ENCODE peak calls at places on chromosomes 11 and 22, in nine cellular contexts. One of them, this sample, is unnamed.

GRCh38 chr22:24952837-24953293 is 349 bp downstream of the KIAA1671 start:
- DNase-seq in spleen: peak
- DNase-seq in brain microvascular endothelial cell: peak
- DNase-seq in choroid plexus epithelial cell: peak
- DNase-seq in cardiac fibroblast: peak
- DNase-seq in fibroblast of lung: peak
- DNase-seq in HFFc6: peak
- DNase-seq in bronchial epithelial cell: peak
- DNase-seq in heart right ventricle: peak
- DNase-seq in this sample: peak

GRCh38 chr11:104870910-104871309 is 27.4 kb downstream of the CASP12 start:
- DNase-seq in bronchial epithelial cell: no peak
- DNase-seq in cardiac fibroblast: no peak
- DNase-seq in HFFc6: no peak
- DNase-seq in spleen: no peak
- DNase-seq in fibroblast of lung: peak
- DNase-seq in heart right ventricle: no peak
- DNase-seq in choroid plexus epithelial cell: peak
- DNase-seq in brain microvascular endothelial cell: no peak
- DNase-seq in this sample: no peak

GRCh38 chr22:37427711-37428635 is 694 bp upstream of the ELFN2 start:
- DNase-seq in fibroblast of lung: no peak
- DNase-seq in HFFc6: no peak
- DNase-seq in choroid plexus epithelial cell: no peak
- DNase-seq in cardiac fibroblast: no peak
- DNase-seq in heart right ventricle: no peak
- DNase-seq in brain microvascular endothelial cell: no peak
- DNase-seq in bronchial epithelial cell: no peak
- DNase-seq in spleen: no peak
- DNase-seq in this sample: no peak

GRCh38 chr11:67389477-67389876 is 2.3 kb upstream of the RAD9A start:
- DNase-seq in spleen: peak
- DNase-seq in heart right ventricle: peak
- DNase-seq in bronchial epithelial cell: no peak
- DNase-seq in HFFc6: no peak
- DNase-seq in brain microvascular endothelial cell: no peak
- DNase-seq in choroid plexus epithelial cell: no peak
- DNase-seq in fibroblast of lung: no peak
- DNase-seq in cardiac fibroblast: no peak
- DNase-seq in this sample: peak

GRCh38 chr11:125001073-125001764 is 47.2 kb downstream of the CCDC15 start:
- DNase-seq in brain microvascular endothelial cell: no peak
- DNase-seq in spleen: no peak
- DNase-seq in HFFc6: no peak
- DNase-seq in fibroblast of lung: peak
- DNase-seq in choroid plexus epithelial cell: peak
- DNase-seq in cardiac fibroblast: no peak
- DNase-seq in bronchial epithelial cell: peak
- DNase-seq in heart right ventricle: no peak
- DNase-seq in this sample: no peak

GRCh38 chr11:46522682-46523281 is 71.0 kb downstream of the AMBRA1 start:
- DNase-seq in brain microvascular endothelial cell: no peak
- DNase-seq in HFFc6: no peak
- DNase-seq in spleen: no peak
- DNase-seq in fibroblast of lung: no peak
- DNase-seq in bronchial epithelial cell: no peak
- DNase-seq in cardiac fibroblast: no peak
- DNase-seq in heart right ventricle: no peak
- DNase-seq in choroid plexus epithelial cell: no peak
- DNase-seq in this sample: no peak

GRCh38 chr22:31082606-31083376 is 1.7 kb downstream of the SMTN start:
- DNase-seq in heart right ventricle: peak
- DNase-seq in HFFc6: peak
- DNase-seq in brain microvascular endothelial cell: peak
- DNase-seq in cardiac fibroblast: peak
- DNase-seq in spleen: peak
- DNase-seq in fibroblast of lung: peak
- DNase-seq in bronchial epithelial cell: peak
- DNase-seq in choroid plexus epithelial cell: peak
- DNase-seq in this sample: peak

GRCh38 chr11:130865091-130865771 is 51.0 kb downstream of the SNX19 start:
- DNase-seq in brain microvascular endothelial cell: no peak
- DNase-seq in heart right ventricle: peak
- DNase-seq in HFFc6: no peak
- DNase-seq in choroid plexus epithelial cell: no peak
- DNase-seq in spleen: no peak
- DNase-seq in bronchial epithelial cell: no peak
- DNase-seq in fibroblast of lung: no peak
- DNase-seq in cardiac fibroblast: no peak
- DNase-seq in this sample: no peak

GRCh38 chr22:47048123-47049077 is 285.9 kb downstream of the TBC1D22A start:
- DNase-seq in spleen: peak
- DNase-seq in HFFc6: no peak
- DNase-seq in choroid plexus epithelial cell: no peak
- DNase-seq in heart right ventricle: peak
- DNase-seq in brain microvascular endothelial cell: no peak
- DNase-seq in bronchial epithelial cell: no peak
- DNase-seq in fibroblast of lung: no peak
- DNase-seq in cardiac fibroblast: no peak
- DNase-seq in this sample: no peak

GRCh38 chr11:9028591-9028990 is 24.8 kb upstream of the NRIP3 start:
- DNase-seq in HFFc6: no peak
- DNase-seq in fibroblast of lung: no peak
- DNase-seq in cardiac fibroblast: no peak
- DNase-seq in spleen: no peak
- DNase-seq in heart right ventricle: no peak
- DNase-seq in choroid plexus epithelial cell: no peak
- DNase-seq in brain microvascular endothelial cell: no peak
- DNase-seq in bronchial epithelial cell: no peak
- DNase-seq in this sample: no peak

GRCh38 chr11:112163875-112164521 is at the start of gene IL18:
- DNase-seq in brain microvascular endothelial cell: no peak
- DNase-seq in fibroblast of lung: peak
- DNase-seq in choroid plexus epithelial cell: peak
- DNase-seq in HFFc6: no peak
- DNase-seq in heart right ventricle: peak
- DNase-seq in spleen: peak
- DNase-seq in bronchial epithelial cell: peak
- DNase-seq in cardiac fibroblast: no peak
- DNase-seq in this sample: no peak

GRCh38 chr11:19218216-19218615 is 16.4 kb upstream of the CSRP3 start:
- DNase-seq in HFFc6: no peak
- DNase-seq in spleen: no peak
- DNase-seq in bronchial epithelial cell: peak
- DNase-seq in brain microvascular endothelial cell: no peak
- DNase-seq in heart right ventricle: no peak
- DNase-seq in cardiac fibroblast: no peak
- DNase-seq in fibroblast of lung: no peak
- DNase-seq in choroid plexus epithelial cell: no peak
- DNase-seq in this sample: no peak

GRCh38 chr11:17518366-17518765 is 25.9 kb downstream of the USH1C start:
- DNase-seq in cardiac fibroblast: no peak
- DNase-seq in spleen: no peak
- DNase-seq in fibroblast of lung: no peak
- DNase-seq in bronchial epithelial cell: no peak
- DNase-seq in brain microvascular endothelial cell: no peak
- DNase-seq in choroid plexus epithelial cell: no peak
- DNase-seq in HFFc6: no peak
- DNase-seq in heart right ventricle: no peak
- DNase-seq in this sample: no peak

GRCh38 chr11:33919645-33920044 is 27.8 kb upstream of the LMO2 start:
- DNase-seq in choroid plexus epithelial cell: no peak
- DNase-seq in heart right ventricle: no peak
- DNase-seq in brain microvascular endothelial cell: no peak
- DNase-seq in fibroblast of lung: no peak
- DNase-seq in spleen: no peak
- DNase-seq in bronchial epithelial cell: no peak
- DNase-seq in HFFc6: no peak
- DNase-seq in cardiac fibroblast: no peak
- DNase-seq in this sample: no peak

GRCh38 chr11:84857746-84858145 is 769.4 kb downstream of the DLG2 start:
- DNase-seq in heart right ventricle: no peak
- DNase-seq in fibroblast of lung: peak
- DNase-seq in HFFc6: no peak
- DNase-seq in spleen: no peak
- DNase-seq in brain microvascular endothelial cell: no peak
- DNase-seq in choroid plexus epithelial cell: no peak
- DNase-seq in bronchial epithelial cell: peak
- DNase-seq in cardiac fibroblast: peak
- DNase-seq in this sample: peak

GRCh38 chr11:31770011-31770410 is 41.1 kb downstream of the PAX6 start:
- DNase-seq in brain microvascular endothelial cell: no peak
- DNase-seq in HFFc6: no peak
- DNase-seq in heart right ventricle: no peak
- DNase-seq in fibroblast of lung: no peak
- DNase-seq in spleen: no peak
- DNase-seq in choroid plexus epithelial cell: no peak
- DNase-seq in bronchial epithelial cell: no peak
- DNase-seq in cardiac fibroblast: no peak
- DNase-seq in this sample: no peak

GRCh38 chr11:134394311-134394710 is 17.7 kb downstream of the B3GAT1 start:
- DNase-seq in heart right ventricle: no peak
- DNase-seq in HFFc6: no peak
- DNase-seq in brain microvascular endothelial cell: no peak
- DNase-seq in cardiac fibroblast: no peak
- DNase-seq in spleen: no peak
- DNase-seq in bronchial epithelial cell: no peak
- DNase-seq in choroid plexus epithelial cell: no peak
- DNase-seq in fibroblast of lung: no peak
- DNase-seq in this sample: no peak

GRCh38 chr11:68904458-68904847 is 762 bp downstream of the IGHMBP2 start:
- DNase-seq in brain microvascular endothelial cell: peak
- DNase-seq in bronchial epithelial cell: no peak
- DNase-seq in spleen: no peak
- DNase-seq in cardiac fibroblast: no peak
- DNase-seq in choroid plexus epithelial cell: no peak
- DNase-seq in HFFc6: no peak
- DNase-seq in fibroblast of lung: no peak
- DNase-seq in heart right ventricle: peak
- DNase-seq in this sample: no peak

GRCh38 chr11:28525636-28526405 is 417.6 kb downstream of the METTL15 start:
- DNase-seq in choroid plexus epithelial cell: no peak
- DNase-seq in spleen: no peak
- DNase-seq in heart right ventricle: no peak
- DNase-seq in HFFc6: no peak
- DNase-seq in cardiac fibroblast: no peak
- DNase-seq in fibroblast of lung: no peak
- DNase-seq in bronchial epithelial cell: no peak
- DNase-seq in brain microvascular endothelial cell: no peak
- DNase-seq in this sample: no peak

GRCh38 chr11:28528217-28528616 is 420.0 kb downstream of the METTL15 start:
- DNase-seq in HFFc6: no peak
- DNase-seq in bronchial epithelial cell: no peak
- DNase-seq in brain microvascular endothelial cell: no peak
- DNase-seq in cardiac fibroblast: peak
- DNase-seq in choroid plexus epithelial cell: no peak
- DNase-seq in spleen: no peak
- DNase-seq in fibroblast of lung: no peak
- DNase-seq in heart right ventricle: no peak
- DNase-seq in this sample: no peak

GRCh38 chr11:28529046-28529445 is 420.9 kb downstream of the METTL15 start:
- DNase-seq in cardiac fibroblast: peak
- DNase-seq in heart right ventricle: no peak
- DNase-seq in bronchial epithelial cell: no peak
- DNase-seq in brain microvascular endothelial cell: peak
- DNase-seq in spleen: no peak
- DNase-seq in choroid plexus epithelial cell: peak
- DNase-seq in fibroblast of lung: peak
- DNase-seq in HFFc6: no peak
- DNase-seq in this sample: peak

GRCh38 chr11:28524098-28524497 is 415.9 kb downstream of the METTL15 start:
- DNase-seq in bronchial epithelial cell: peak
- DNase-seq in cardiac fibroblast: no peak
- DNase-seq in heart right ventricle: no peak
- DNase-seq in HFFc6: peak
- DNase-seq in brain microvascular endothelial cell: peak
- DNase-seq in choroid plexus epithelial cell: peak
- DNase-seq in fibroblast of lung: peak
- DNase-seq in spleen: no peak
- DNase-seq in this sample: peak

GRCh38 chr11:28526406-28526751 is 418.2 kb downstream of the METTL15 start:
- DNase-seq in choroid plexus epithelial cell: peak
- DNase-seq in HFFc6: peak
- DNase-seq in spleen: no peak
- DNase-seq in fibroblast of lung: peak
- DNase-seq in cardiac fibroblast: peak
- DNase-seq in heart right ventricle: no peak
- DNase-seq in bronchial epithelial cell: no peak
- DNase-seq in brain microvascular endothelial cell: no peak
- DNase-seq in this sample: peak
- TF ChIP-seq CTCF in choroid plexus epithelial cell: no peak
- TF ChIP-seq CTCF in HFFc6: no peak
- TF ChIP-seq CTCF in spleen: no peak
- TF ChIP-seq CTCF in fibroblast of lung: no peak
- TF ChIP-seq CTCF in cardiac fibroblast: no peak
- TF ChIP-seq CTCF in heart right ventricle: no peak
- TF ChIP-seq CTCF in bronchial epithelial cell: no peak
- TF ChIP-seq CTCF in brain microvascular endothelial cell: no peak
- TF ChIP-seq CTCF in this sample: no peak

GRCh38 chr22:48055185-48055584 is 1292.7 kb downstream of the TBC1D22A start:
- DNase-seq in choroid plexus epithelial cell: no peak
- DNase-seq in HFFc6: no peak
- DNase-seq in bronchial epithelial cell: no peak
- DNase-seq in heart right ventricle: no peak
- DNase-seq in cardiac fibroblast: no peak
- DNase-seq in spleen: no peak
- DNase-seq in brain microvascular endothelial cell: no peak
- DNase-seq in fibroblast of lung: no peak
- DNase-seq in this sample: no peak
- TF ChIP-seq CTCF in choroid plexus epithelial cell: no peak
- TF ChIP-seq CTCF in HFFc6: no peak
- TF ChIP-seq CTCF in bronchial epithelial cell: no peak
- TF ChIP-seq CTCF in heart right ventricle: no peak
- TF ChIP-seq CTCF in cardiac fibroblast: no peak
- TF ChIP-seq CTCF in spleen: no peak
- TF ChIP-seq CTCF in brain microvascular endothelial cell: no peak
- TF ChIP-seq CTCF in fibroblast of lung: no peak
- TF ChIP-seq CTCF in this sample: no peak

GRCh38 chr11:65378208-65378927 is 4.1 kb downstream of the SLC25A45 start:
- DNase-seq in cardiac fibroblast: no peak
- DNase-seq in bronchial epithelial cell: no peak
- DNase-seq in HFFc6: no peak
- DNase-seq in brain microvascular endothelial cell: no peak
- DNase-seq in fibroblast of lung: no peak
- DNase-seq in spleen: no peak
- DNase-seq in choroid plexus epithelial cell: no peak
- DNase-seq in heart right ventricle: no peak
- DNase-seq in this sample: no peak
- TF ChIP-seq CTCF in cardiac fibroblast: no peak
- TF ChIP-seq CTCF in bronchial epithelial cell: no peak
- TF ChIP-seq CTCF in HFFc6: no peak
- TF ChIP-seq CTCF in brain microvascular endothelial cell: peak
- TF ChIP-seq CTCF in fibroblast of lung: no peak
- TF ChIP-seq CTCF in spleen: no peak
- TF ChIP-seq CTCF in choroid plexus epithelial cell: no peak
- TF ChIP-seq CTCF in heart right ventricle: no peak
- TF ChIP-seq CTCF in this sample: no peak

GRCh38 chr11:612201-612960 is 3.4 kb downstream of the IRF7 start:
- DNase-seq in cardiac fibroblast: peak
- DNase-seq in heart right ventricle: no peak
- DNase-seq in bronchial epithelial cell: no peak
- DNase-seq in spleen: no peak
- DNase-seq in HFFc6: no peak
- DNase-seq in fibroblast of lung: no peak
- DNase-seq in choroid plexus epithelial cell: peak
- DNase-seq in brain microvascular endothelial cell: no peak
- DNase-seq in this sample: peak
- TF ChIP-seq CTCF in cardiac fibroblast: peak
- TF ChIP-seq CTCF in heart right ventricle: no peak
- TF ChIP-seq CTCF in bronchial epithelial cell: peak
- TF ChIP-seq CTCF in spleen: peak
- TF ChIP-seq CTCF in HFFc6: peak
- TF ChIP-seq CTCF in fibroblast of lung: peak
- TF ChIP-seq CTCF in choroid plexus epithelial cell: peak
- TF ChIP-seq CTCF in brain microvascular endothelial cell: peak
- TF ChIP-seq CTCF in this sample: peak

This sample was measured in foreskin fibroblast.